ENCODE peak calls at places on chromosomes 2 and 18, in ten cellular contexts. T is aorta, C is mammary epithelial cell, S is NB4, G is fibroblast of the aortic adventitia, R is gastrocnemius medialis, F is right lobe of liver, J is iPS DF 6.9, P is A549, I is heart right ventricle. M is an unnamed sample.

GRCh38 chr2:197647961-197648690 is 27.3 kb downstream of the RFTN2 start:
- DNase-seq in T (no peak), C (no peak), S (no peak), G (no peak), R (no peak), F (no peak), J (no peak), P (no peak), I (no peak), M (peak; percentile 54)

GRCh38 chr2:133341575-133341974 is 226.7 kb downstream of the NCKAP5 start:
- DNase-seq in T (no peak), C (no peak), S (no peak), G (no peak), R (no peak), F (no peak), J (no peak), P (no peak), I (no peak), M (no peak)

GRCh38 chr2:233532971-233533370 is 33.6 kb downstream of the USP40 start:
- DNase-seq in T (no peak), C (no peak), S (no peak), G (no peak), R (no peak), F (no peak), J (no peak), P (no peak), I (no peak), M (no peak)

GRCh38 chr2:68594041-68594440 is 49.3 kb upstream of the PROKR1 start:
- DNase-seq in T (no peak), C (no peak), S (peak; percentile 37), G (no peak), R (no peak), F (no peak), J (no peak), P (no peak), I (no peak), M (no peak)

GRCh38 chr2:179963626-179964025 is 43.5 kb downstream of the CWC22 start:
- DNase-seq in T (no peak), C (peak; percentile 17), S (no peak), G (peak; percentile 81), R (no peak), F (no peak), J (no peak), P (no peak), I (no peak), M (peak; percentile 73)

GRCh38 chr18:65754121-65754520 is 3.3 kb downstream of the CDH7 start:
- DNase-seq in T (no peak), C (no peak), S (peak; percentile 57), G (no peak), R (no peak), F (no peak), J (no peak), P (no peak), I (no peak), M (no peak)

GRCh38 chr18:61333746-61334490 is 688 bp downstream of the CDH20 start:
- DNase-seq in T (peak; percentile 37), C (peak; percentile 5), S (no peak), G (peak; percentile 24), R (no peak), F (no peak), J (no peak), P (no peak), I (peak; percentile 6), M (no peak)

GRCh38 chr2:158695287-158695686 is 99.8 kb upstream of the DAPL1 start:
- DNase-seq in T (no peak), C (no peak), S (no peak), G (no peak), R (no peak), F (no peak), J (no peak), P (no peak), I (no peak), M (no peak)

GRCh38 chr2:157333304-157334047 is 7.9 kb upstream of the ERMN start:
- DNase-seq in T (no peak), C (no peak), S (no peak), G (no peak), R (no peak), F (no peak), J (no peak), P (no peak), I (no peak), M (no peak)

GRCh38 chr2:162092656-162093556 is 18.9 kb upstream of the DPP4 start:
- DNase-seq in T (peak; percentile 76), C (peak; percentile 97), S (peak; percentile 16), G (peak; percentile 99), R (peak; percentile 50), F (no peak), J (no peak), P (no peak), I (peak; percentile 22), M (peak; percentile 99)

GRCh38 chr2:112916625-112917024 is 5.7 kb downstream of the IL37 start:
- DNase-seq in T (no peak), C (no peak), S (no peak), G (no peak), R (no peak), F (no peak), J (no peak), P (no peak), I (no peak), M (no peak)

GRCh38 chr18:44997139-44997538 is 316.5 kb downstream of the SETBP1 start:
- DNase-seq in T (no peak), C (no peak), S (no peak), G (no peak), R (no peak), F (no peak), J (no peak), P (no peak), I (no peak), M (no peak)

GRCh38 chr2:238488347-238488826 is 61.7 kb downstream of the ASB1 start:
- DNase-seq in T (no peak), C (no peak), S (no peak), G (no peak), R (no peak), F (no peak), J (no peak), P (no peak), I (no peak), M (no peak)

GRCh38 chr2:204207851-204208250 is 271.3 kb downstream of the ICOS start:
- DNase-seq in T (no peak), C (no peak), S (no peak), G (no peak), R (no peak), F (no peak), J (no peak), P (no peak), I (no peak), M (no peak)

GRCh38 chr2:204203704-204204103 is 267.1 kb downstream of the ICOS start:
- DNase-seq in T (no peak), C (no peak), S (no peak), G (no peak), R (no peak), F (no peak), J (no peak), P (no peak), I (no peak), M (no peak)

GRCh38 chr2:204205082-204205481 is 268.5 kb downstream of the ICOS start:
- DNase-seq in T (no peak), C (no peak), S (no peak), G (no peak), R (no peak), F (no peak), J (no peak), P (no peak), I (no peak), M (no peak)

GRCh38 chr2:204202253-204202652 is 265.7 kb downstream of the ICOS start:
- DNase-seq in T (no peak), C (no peak), S (no peak), G (no peak), R (no peak), F (no peak), J (no peak), P (no peak), I (no peak), M (no peak)

DNA sequence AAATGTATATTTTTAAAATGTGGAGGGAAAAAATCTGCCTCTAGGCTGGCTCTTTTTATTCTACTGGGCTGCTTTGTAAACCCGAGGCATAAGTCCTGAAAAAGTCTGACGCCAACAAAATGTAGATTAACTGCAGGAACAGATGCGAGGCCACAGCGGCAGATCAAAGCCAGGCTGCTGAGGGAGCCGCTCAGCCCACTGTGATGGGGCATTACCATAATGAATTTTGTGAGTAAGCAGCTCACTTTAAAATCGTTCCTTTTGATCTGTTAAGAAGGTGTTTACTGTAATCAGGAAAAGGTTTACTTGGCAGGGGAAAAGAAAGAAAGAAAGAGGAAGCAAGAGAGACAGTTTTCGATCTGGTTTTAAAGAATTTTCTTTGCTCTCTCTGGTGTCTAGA is 269.0 kb downstream of the ICOS start:
- DNase-seq in T (no peak), C (no peak), S (no peak), G (no peak), R (no peak), F (no peak), J (peak; percentile 45), P (no peak), I (no peak), M (no peak)
- H3K4me3 ChIP-seq in T (no peak overlapping the region), C (no peak overlapping the region), S (no peak overlapping the region), G (no peak overlapping the region), R (no peak overlapping the region), F (no peak overlapping the region), J (no peak overlapping the region), P (no peak overlapping the region), I (no peak overlapping the region), M (no peak overlapping the region)

DNA sequence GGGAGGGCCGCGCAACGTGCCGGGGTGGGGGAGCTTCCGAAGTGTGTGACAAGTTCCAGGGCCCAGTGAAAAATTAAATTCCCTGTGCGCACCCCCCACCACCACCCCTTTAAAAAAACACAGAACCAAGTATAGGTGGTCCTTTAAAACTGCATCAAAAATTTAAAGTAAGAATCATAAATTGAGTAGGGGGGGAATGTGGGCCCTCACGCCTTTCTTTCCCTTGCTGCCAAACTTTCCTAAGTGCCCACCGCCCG is 2.5 kb downstream of the BCL11A start:
- DNase-seq in T (no peak), C (no peak), S (no peak), G (no peak), R (no peak), F (no peak), J (no peak), P (no peak), I (no peak), M (no peak)
- H3K4me3 ChIP-seq in T (peak overlapping the region; percentile 61), C (peak overlapping the region; percentile 89), S (peak overlapping the region; percentile 87), G (no peak overlapping the region), R (peak overlapping the region; percentile 63), F (no peak overlapping the region), J (peak overlapping the region; percentile 59), P (peak overlapping the region; percentile 63), I (peak overlapping the region; percentile 69), M (peak overlapping the region; percentile 72)

GRCh38 chr2:61253136-61253535 is 91.1 kb downstream of the C2orf74 start:
- DNase-seq in T (no peak), C (peak; percentile 13), S (no peak), G (no peak), R (no peak), F (no peak), J (no peak), P (no peak), I (no peak), M (no peak)
- H3K4me3 ChIP-seq in T (no peak overlapping the region), C (no peak overlapping the region), S (no peak overlapping the region), G (no peak overlapping the region), R (no peak overlapping the region), F (no peak overlapping the region), J (no peak overlapping the region), P (no peak overlapping the region), I (no peak overlapping the region), M (no peak overlapping the region)

DNA sequence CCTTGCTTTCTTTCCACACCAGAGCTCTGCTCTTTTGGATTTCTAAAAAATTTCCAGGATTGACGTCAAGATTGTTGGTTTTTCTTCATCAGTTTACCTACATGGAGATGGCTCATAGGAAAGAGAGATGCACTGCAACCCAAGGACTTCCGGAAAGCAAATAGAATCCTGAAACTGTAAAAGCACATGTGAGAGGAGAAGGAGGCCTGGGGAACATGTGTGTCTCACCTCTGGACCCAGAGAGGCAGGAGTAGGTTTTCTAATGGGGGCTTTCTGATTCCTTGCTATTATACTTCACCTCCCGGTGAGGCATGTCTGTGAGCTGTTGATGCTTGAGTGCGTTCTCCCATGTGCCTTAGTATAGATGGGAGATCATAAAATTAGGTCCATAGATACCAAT is 362.8 kb downstream of the DCDC2C start:
- DNase-seq in T (no peak), C (no peak), S (no peak), G (no peak), R (no peak), F (no peak), J (no peak), P (no peak), I (no peak), M (no peak)
- H3K4me3 ChIP-seq in T (no peak overlapping the region), C (no peak overlapping the region), S (no peak overlapping the region), G (no peak overlapping the region), R (no peak overlapping the region), F (no peak overlapping the region), J (no peak overlapping the region), P (no peak overlapping the region), I (no peak overlapping the region), M (no peak overlapping the region)